ENCODE peak calls at places on chromosomes 1 and 21, in seven cellular contexts. Z, E, S, P, V, X and R are unnamed samples.

GRCh38 chr1:26693557-26694184 is 2.1 kb upstream of the ARID1A start:
- DNase-seq in Z (no peak), E (no peak), S (peak; percentile 45), P (no peak), V (no peak), X (no peak), R (no peak)

GRCh38 chr1:1200876-1201810 is 5.2 kb downstream of the TNFRSF18 start:
- DNase-seq in Z (peak; percentile 49), E (peak; percentile 89), S (peak; percentile 67), P (peak; percentile 85), V (peak; percentile 90), X (peak; percentile 88), R (peak; percentile 72)

GRCh38 chr1:31324992-31325391 is 28.2 kb downstream of the ZCCHC17 start:
- DNase-seq in Z (no peak), E (no peak), S (no peak), P (no peak), V (no peak), X (no peak), R (no peak)

GRCh38 chr21:38438476-38438893 is 59.8 kb downstream of the ERG start:
- DNase-seq in Z (no peak), E (no peak), S (peak; percentile 59), P (peak; percentile 48), V (no peak), X (no peak), R (no peak)

GRCh38 chr1:101005871-101006270 is 19.7 kb downstream of the DPH5 start:
- DNase-seq in Z (no peak), E (no peak), S (no peak), P (no peak), V (peak; percentile 49), X (no peak), R (no peak)

GRCh38 chr1:112909847-112910246 is 46.1 kb downstream of the SLC16A1 start:
- DNase-seq in Z (no peak), E (no peak), S (no peak), P (no peak), V (no peak), X (no peak), R (no peak)

GRCh38 chr1:6280761-6281451 is 20.0 kb upstream of the GPR153 start:
- DNase-seq in Z (no peak), E (no peak), S (no peak), P (no peak), V (no peak), X (no peak), R (no peak)

GRCh38 chr1:6257541-6258069 is 3.3 kb downstream of the GPR153 start:
- DNase-seq in Z (no peak), E (no peak), S (no peak), P (no peak), V (no peak), X (no peak), R (no peak)

GRCh38 chr1:73781257-73781656 is 416.7 kb downstream of the LRRIQ3 start:
- DNase-seq in Z (no peak), E (no peak), S (no peak), P (no peak), V (no peak), X (no peak), R (no peak)

GRCh38 chr21:27582246-27582945 is 615.5 kb upstream of the ADAMTS5 start:
- DNase-seq in Z (no peak), E (no peak), S (peak; percentile 35), P (no peak), V (no peak), X (no peak), R (no peak)

GRCh38 chr1:96416111-96416595 is 305.4 kb upstream of the PTBP2 start:
- DNase-seq in Z (no peak), E (no peak), S (peak; percentile 97), P (no peak), V (no peak), X (no peak), R (peak; percentile 9)

GRCh38 chr1:117673405-117673804 is 67.6 kb downstream of the TENT5C start:
- DNase-seq in Z (no peak), E (no peak), S (peak; percentile 86), P (no peak), V (no peak), X (no peak), R (no peak)

GRCh38 chr1:62247391-62248168 is 52.9 kb downstream of the L1TD1 start:
- DNase-seq in Z (no peak), E (no peak), S (no peak), P (no peak), V (no peak), X (no peak), R (no peak)

DNA sequence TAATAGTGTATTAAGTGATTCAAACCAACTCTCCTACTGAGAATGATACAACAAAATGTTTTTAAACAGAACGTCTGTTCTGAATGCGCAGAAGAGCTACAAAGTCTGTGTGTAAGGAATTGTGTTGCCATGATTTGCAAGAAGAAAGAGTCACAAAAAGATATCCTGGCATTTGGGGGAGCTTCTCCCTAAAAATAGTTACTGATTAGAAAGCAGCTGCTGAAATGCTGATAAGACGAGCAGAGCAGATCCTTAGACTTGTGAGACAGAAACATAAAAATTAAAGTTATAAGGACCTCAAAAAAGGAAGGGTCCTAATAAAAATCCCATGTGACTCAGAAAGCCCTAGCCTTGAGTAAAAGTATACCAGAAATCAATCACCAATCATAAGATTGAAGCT is 54.9 kb upstream of the CRB1 start:
- DNase-seq in Z (no peak), E (no peak), S (no peak), P (no peak), V (no peak), X (no peak), R (no peak)
- H3K27ac ChIP-seq in Z (no peak overlapping the region), E (no peak overlapping the region), S (no peak overlapping the region), P (no peak overlapping the region), V (no peak overlapping the region), X (no peak overlapping the region), R (no peak overlapping the region)

DNA sequence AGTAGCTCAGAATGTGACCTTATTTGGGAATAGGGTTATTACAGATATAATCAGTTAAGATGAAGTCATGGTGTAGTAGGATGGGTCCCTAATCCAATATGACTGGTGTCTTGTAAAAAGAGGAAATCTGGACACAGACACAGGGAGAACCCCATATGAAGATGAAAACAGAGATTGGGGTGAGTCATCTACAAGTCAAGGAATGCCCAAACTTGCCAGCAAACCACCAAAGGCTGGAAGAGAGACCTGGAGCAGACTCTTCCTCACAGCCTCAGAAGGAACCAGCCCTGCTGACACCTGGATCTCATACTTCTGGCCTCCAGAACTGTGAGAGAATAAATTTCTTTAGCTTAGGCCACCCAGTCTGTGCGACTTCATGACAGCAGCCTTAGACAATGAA is 29.9 kb downstream of the KRTAP19-8 start:
- DNase-seq in Z (no peak), E (no peak), S (no peak), P (no peak), V (no peak), X (no peak), R (no peak)
- H3K9me3 ChIP-seq in Z (no peaks in the 10 kb centered on the region), E (no peaks in the 10 kb centered on the region), S (no peaks in the 10 kb centered on the region), P (no peaks in the 10 kb centered on the region), V (no peaks in the 10 kb centered on the region), X (no peaks in the 10 kb centered on the region), R (no peaks in the 10 kb centered on the region)

GRCh38 chr1:3577711-3578432 is 33.4 kb downstream of the MEGF6 start:
- DNase-seq in Z (no peak), E (no peak), S (no peak), P (no peak), V (no peak), X (no peak), R (no peak)
- H3K27ac ChIP-seq in Z (no peak overlapping the region), E (no peak overlapping the region), S (no peak overlapping the region), P (no peak overlapping the region), V (no peak overlapping the region), X (no peak overlapping the region), R (no peak overlapping the region)

DNA sequence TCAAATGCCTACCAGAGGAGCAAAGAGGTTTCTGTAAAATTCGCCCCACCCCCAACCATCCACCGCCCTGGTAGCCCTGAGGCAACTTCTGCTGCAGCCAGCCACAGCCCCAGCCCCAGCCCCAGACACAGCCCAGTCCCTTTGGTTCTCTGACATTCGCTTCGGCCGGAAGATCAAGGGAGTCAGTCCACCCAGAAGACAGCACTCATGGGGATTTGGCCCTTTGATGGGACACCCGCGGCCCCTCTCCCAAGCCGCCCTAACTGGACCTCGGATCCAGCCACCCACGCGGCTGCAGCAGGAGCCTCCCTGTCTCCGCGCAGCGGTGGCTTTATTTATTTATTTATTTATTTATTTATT is 3881.0 kb downstream of the SRGAP2C start:
- DNase-seq in Z (no peak), E (no peak), S (no peak), P (no peak), V (no peak), X (no peak), R (no peak)
- H3K9me3 ChIP-seq in Z (peaks cover 41% of the 10 kb centered on the region), E (no peaks in the 10 kb centered on the region), S (no peaks in the 10 kb centered on the region), P (peaks cover 30% of the 10 kb centered on the region), V (peaks cover 7% of the 10 kb centered on the region), X (no peaks in the 10 kb centered on the region), R (peaks cover 34% of the 10 kb centered on the region)